ENCODE peak calls at places on chromosomes 3 and 15, in eight cellular contexts. One of them, this sample, is unnamed. For H3K9me3, the result is how much of the 10 kb centered on the place peaks cover.

GRCh38 chr3:27677554-27677953 is 44.6 kb downstream of the EOMES start:
- DNase-seq in upper lobe of left lung: no peak
- DNase-seq in breast epithelium: no peak
- DNase-seq in GM12878: no peak
- DNase-seq in transverse colon: no peak
- DNase-seq in Panc1: no peak
- DNase-seq in HepG2: no peak
- DNase-seq in K562: no peak
- DNase-seq in this sample: no peak

GRCh38 chr15:84725001-84725491 is 9.1 kb upstream of the SEC11A start:
- DNase-seq in GM12878: peak
- DNase-seq in transverse colon: no peak
- DNase-seq in Panc1: no peak
- DNase-seq in breast epithelium: no peak
- DNase-seq in upper lobe of left lung: peak
- DNase-seq in HepG2: no peak
- DNase-seq in K562: no peak
- DNase-seq in this sample: no peak

GRCh38 chr3:169556909-169557308 is 106.6 kb downstream of the MECOM start:
- DNase-seq in Panc1: no peak
- DNase-seq in GM12878: no peak
- DNase-seq in upper lobe of left lung: no peak
- DNase-seq in K562: no peak
- DNase-seq in HepG2: no peak
- DNase-seq in transverse colon: no peak
- DNase-seq in breast epithelium: no peak
- DNase-seq in this sample: no peak

GRCh38 chr3:36538405-36538804 is 158.1 kb downstream of the STAC start:
- DNase-seq in Panc1: no peak
- DNase-seq in HepG2: no peak
- DNase-seq in upper lobe of left lung: no peak
- DNase-seq in transverse colon: no peak
- DNase-seq in K562: no peak
- DNase-seq in breast epithelium: no peak
- DNase-seq in GM12878: no peak
- DNase-seq in this sample: no peak

GRCh38 chr3:16336876-16337275 is 71.9 kb downstream of the OXNAD1 start:
- DNase-seq in transverse colon: no peak
- DNase-seq in Panc1: no peak
- DNase-seq in breast epithelium: no peak
- DNase-seq in HepG2: no peak
- DNase-seq in K562: no peak
- DNase-seq in upper lobe of left lung: no peak
- DNase-seq in GM12878: no peak
- DNase-seq in this sample: no peak

GRCh38 chr15:87777054-87777498 is 479.5 kb downstream of the NTRK3 start:
- DNase-seq in GM12878: no peak
- DNase-seq in upper lobe of left lung: no peak
- DNase-seq in Panc1: no peak
- DNase-seq in HepG2: no peak
- DNase-seq in K562: no peak
- DNase-seq in transverse colon: no peak
- DNase-seq in breast epithelium: no peak
- DNase-seq in this sample: no peak

GRCh38 chr3:47273564-47273963 is 9.0 kb downstream of the KIF9 start:
- DNase-seq in transverse colon: no peak
- DNase-seq in breast epithelium: no peak
- DNase-seq in K562: no peak
- DNase-seq in HepG2: no peak
- DNase-seq in Panc1: no peak
- DNase-seq in GM12878: no peak
- DNase-seq in upper lobe of left lung: no peak
- DNase-seq in this sample: no peak

GRCh38 chr3:57224856-57225255 is 2.7 kb upstream of the APPL1 start:
- DNase-seq in GM12878: no peak
- DNase-seq in breast epithelium: no peak
- DNase-seq in transverse colon: no peak
- DNase-seq in Panc1: no peak
- DNase-seq in K562: no peak
- DNase-seq in upper lobe of left lung: no peak
- DNase-seq in HepG2: no peak
- DNase-seq in this sample: no peak

GRCh38 chr15:68410466-68411200 is 21.3 kb downstream of the ITGA11 start:
- DNase-seq in GM12878: no peak
- DNase-seq in Panc1: no peak
- DNase-seq in K562: no peak
- DNase-seq in breast epithelium: no peak
- DNase-seq in HepG2: no peak
- DNase-seq in upper lobe of left lung: no peak
- DNase-seq in transverse colon: no peak
- DNase-seq in this sample: peak

GRCh38 chr15:77400258-77400657 is 19.6 kb downstream of the PEAK1 start:
- DNase-seq in transverse colon: no peak
- DNase-seq in HepG2: no peak
- DNase-seq in K562: no peak
- DNase-seq in GM12878: no peak
- DNase-seq in Panc1: no peak
- DNase-seq in upper lobe of left lung: no peak
- DNase-seq in breast epithelium: no peak
- DNase-seq in this sample: no peak
- H3K9me3 ChIP-seq in transverse colon: under half
- H3K9me3 ChIP-seq in HepG2: under half
- H3K9me3 ChIP-seq in K562: under half
- H3K9me3 ChIP-seq in GM12878: under half
- H3K9me3 ChIP-seq in Panc1: under half
- H3K9me3 ChIP-seq in upper lobe of left lung: under half
- H3K9me3 ChIP-seq in breast epithelium: under half
- H3K9me3 ChIP-seq in this sample: under half

DNA sequence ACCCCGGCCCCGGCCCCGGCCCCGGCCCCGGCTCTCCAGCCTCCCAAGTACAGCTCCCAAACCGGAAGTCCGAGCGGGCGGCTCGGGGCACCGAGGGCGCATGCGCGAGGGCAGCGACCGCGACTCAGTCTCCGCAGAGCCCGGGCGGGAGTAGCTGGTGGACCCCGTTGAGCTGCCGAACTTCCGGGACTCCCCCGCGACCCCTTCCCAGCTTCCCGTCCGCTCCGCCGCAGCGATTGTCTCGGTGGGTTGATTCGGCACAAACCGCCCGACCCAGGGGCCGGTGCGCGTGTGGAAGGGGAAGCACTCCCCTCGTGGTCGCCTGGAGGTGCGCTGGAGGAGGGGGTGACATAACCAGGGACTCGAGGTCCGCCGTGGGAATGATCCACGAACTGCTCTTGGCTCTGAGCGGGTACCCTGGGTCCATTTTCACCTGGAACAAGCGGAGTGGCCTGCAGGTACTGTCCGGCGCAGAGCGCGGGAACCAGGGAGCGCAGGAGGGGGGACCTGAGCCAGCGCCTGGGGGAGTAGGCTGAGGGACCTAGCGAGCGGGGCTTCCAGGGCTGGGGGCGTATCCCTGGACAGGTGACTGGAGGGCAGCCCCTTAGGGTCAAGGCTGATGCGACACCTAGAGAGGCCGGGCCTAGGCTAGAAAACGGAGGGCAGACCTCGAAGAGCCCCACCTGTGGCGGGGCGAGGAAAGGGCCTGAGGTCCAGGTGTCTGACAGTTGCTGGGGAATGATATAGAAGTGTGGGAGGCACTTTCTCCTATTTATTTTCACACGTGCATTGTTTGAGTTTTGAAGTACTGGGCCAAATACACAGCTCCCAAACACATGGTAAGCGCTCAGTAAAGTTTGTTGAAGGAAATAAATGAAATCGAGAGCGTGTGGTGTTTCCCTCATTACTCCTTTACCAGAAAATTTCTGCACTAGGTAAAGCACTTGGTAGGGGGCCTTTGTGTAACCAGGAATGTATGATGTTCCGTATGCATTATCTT is at the start of the genes TUBGCP4 and ZSCAN29:
- DNase-seq in breast epithelium: peak
- DNase-seq in upper lobe of left lung: peak
- DNase-seq in transverse colon: peak
- DNase-seq in Panc1: no peak
- DNase-seq in GM12878: peak
- DNase-seq in HepG2: peak
- DNase-seq in K562: peak
- DNase-seq in this sample: peak
- TF ChIP-seq POLR2AphosphoS5 in breast epithelium: peak
- TF ChIP-seq POLR2AphosphoS5 in upper lobe of left lung: no peak
- TF ChIP-seq POLR2AphosphoS5 in transverse colon: peak
- TF ChIP-seq POLR2AphosphoS5 in Panc1: peak
- TF ChIP-seq POLR2AphosphoS5 in GM12878: peak
- TF ChIP-seq POLR2AphosphoS5 in HepG2: peak
- TF ChIP-seq POLR2AphosphoS5 in K562: peak
- TF ChIP-seq POLR2AphosphoS5 in this sample: no peak

GRCh38 chr15:33048255-33048654 is 146.3 kb downstream of the FMN1 start:
- DNase-seq in transverse colon: no peak
- DNase-seq in upper lobe of left lung: no peak
- DNase-seq in breast epithelium: no peak
- DNase-seq in Panc1: no peak
- DNase-seq in GM12878: no peak
- DNase-seq in HepG2: no peak
- DNase-seq in K562: no peak
- DNase-seq in this sample: no peak

GRCh38 chr15:33055962-33056361 is 138.6 kb downstream of the FMN1 start:
- DNase-seq in GM12878: no peak
- DNase-seq in HepG2: no peak
- DNase-seq in Panc1: no peak
- DNase-seq in K562: no peak
- DNase-seq in upper lobe of left lung: no peak
- DNase-seq in breast epithelium: no peak
- DNase-seq in transverse colon: no peak
- DNase-seq in this sample: no peak

GRCh38 chr15:33047077-33047476 is 147.4 kb downstream of the FMN1 start:
- DNase-seq in Panc1: no peak
- DNase-seq in GM12878: no peak
- DNase-seq in upper lobe of left lung: no peak
- DNase-seq in HepG2: no peak
- DNase-seq in K562: no peak
- DNase-seq in breast epithelium: no peak
- DNase-seq in transverse colon: no peak
- DNase-seq in this sample: no peak

DNA sequence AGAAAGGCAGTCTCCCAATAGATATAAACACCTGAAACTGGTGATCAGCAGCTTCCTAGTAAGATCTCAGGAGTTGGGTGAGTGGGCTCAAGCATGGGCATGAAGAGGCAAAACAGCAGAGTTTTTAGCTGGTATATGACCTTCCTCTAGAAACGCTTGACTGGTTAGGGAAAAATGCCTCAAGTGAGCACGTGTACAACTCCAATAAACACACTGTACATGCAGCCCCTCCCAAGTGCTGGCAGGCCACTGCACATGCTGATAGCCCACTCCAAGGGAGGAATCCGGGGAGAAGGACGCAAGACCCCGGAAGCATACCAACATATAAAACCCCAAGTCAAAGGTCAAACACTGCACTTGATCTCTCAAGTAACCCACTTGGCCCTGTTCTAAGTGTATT is 143.0 kb downstream of the FMN1 start:
- DNase-seq in transverse colon: no peak
- DNase-seq in HepG2: no peak
- DNase-seq in upper lobe of left lung: no peak
- DNase-seq in K562: no peak
- DNase-seq in GM12878: no peak
- DNase-seq in Panc1: no peak
- DNase-seq in breast epithelium: no peak
- DNase-seq in this sample: no peak
- H3K9me3 ChIP-seq in transverse colon: under half
- H3K9me3 ChIP-seq in HepG2: under half
- H3K9me3 ChIP-seq in upper lobe of left lung: under half
- H3K9me3 ChIP-seq in K562: under half
- H3K9me3 ChIP-seq in GM12878: under half
- H3K9me3 ChIP-seq in Panc1: under half
- H3K9me3 ChIP-seq in breast epithelium: under half
- H3K9me3 ChIP-seq in this sample: under half

GRCh38 chr3:2458816-2459215 is 360.1 kb downstream of the CNTN4 start:
- DNase-seq in GM12878: no peak
- DNase-seq in K562: no peak
- DNase-seq in HepG2: no peak
- DNase-seq in upper lobe of left lung: no peak
- DNase-seq in transverse colon: no peak
- DNase-seq in breast epithelium: no peak
- DNase-seq in Panc1: no peak
- DNase-seq in this sample: no peak

GRCh38 chr3:2452249-2452648 is 353.6 kb downstream of the CNTN4 start:
- DNase-seq in breast epithelium: no peak
- DNase-seq in Panc1: no peak
- DNase-seq in upper lobe of left lung: no peak
- DNase-seq in transverse colon: no peak
- DNase-seq in HepG2: no peak
- DNase-seq in GM12878: no peak
- DNase-seq in K562: no peak
- DNase-seq in this sample: no peak

GRCh38 chr3:2454865-2455264 is 356.2 kb downstream of the CNTN4 start:
- DNase-seq in breast epithelium: no peak
- DNase-seq in upper lobe of left lung: no peak
- DNase-seq in K562: no peak
- DNase-seq in GM12878: no peak
- DNase-seq in Panc1: no peak
- DNase-seq in transverse colon: no peak
- DNase-seq in HepG2: no peak
- DNase-seq in this sample: no peak

DNA sequence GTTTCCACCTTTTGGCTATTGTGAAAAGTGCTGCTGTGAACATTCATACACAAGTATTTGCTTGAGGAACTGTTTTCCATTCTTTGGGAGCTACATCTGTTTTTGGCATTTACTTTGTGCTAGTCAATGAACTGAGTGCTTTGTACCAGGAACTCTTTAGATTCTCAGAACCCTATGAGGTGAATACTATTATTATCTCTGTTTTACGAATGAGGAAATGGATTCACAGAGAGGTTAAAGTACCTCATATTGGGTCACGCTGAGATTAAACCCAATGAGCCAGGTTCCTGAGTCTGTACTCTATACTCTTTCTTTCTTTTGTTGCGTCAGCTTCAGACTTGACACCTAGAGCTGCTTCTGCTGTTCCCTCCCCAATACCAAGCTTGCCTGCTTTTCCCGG is 358.1 kb downstream of the CNTN4 start:
- DNase-seq in transverse colon: no peak
- DNase-seq in upper lobe of left lung: no peak
- DNase-seq in K562: no peak
- DNase-seq in Panc1: no peak
- DNase-seq in GM12878: no peak
- DNase-seq in breast epithelium: no peak
- DNase-seq in HepG2: no peak
- DNase-seq in this sample: no peak
- TF ChIP-seq POLR2AphosphoS5 in transverse colon: no peak
- TF ChIP-seq POLR2AphosphoS5 in upper lobe of left lung: no peak
- TF ChIP-seq POLR2AphosphoS5 in K562: no peak
- TF ChIP-seq POLR2AphosphoS5 in Panc1: no peak
- TF ChIP-seq POLR2AphosphoS5 in GM12878: no peak
- TF ChIP-seq POLR2AphosphoS5 in breast epithelium: no peak
- TF ChIP-seq POLR2AphosphoS5 in HepG2: no peak
- TF ChIP-seq POLR2AphosphoS5 in this sample: no peak

This sample was measured in suprapubic skin.